ENCODE peak calls at places on chromosomes 7 and 10, in four cellular contexts. I is AG09309, W is mesenchymal stem cell, E is dorsolateral prefrontal cortex. Y is an unnamed sample.

GRCh38 chr10:69327463-69328345 is 49.4 kb downstream of the HK1 start:
- DNase-seq in I (no peak), W (peak; percentile 52), E (peak; percentile 40), Y (peak; percentile 42)

GRCh38 chr7:156639426-156640256 is 933 bp upstream of the RNF32 start:
- DNase-seq in I (no peak), W (no peak), E (no peak), Y (no peak)

GRCh38 chr10:37535459-37536246 is 321.8 kb downstream of the ZNF248 start:
- DNase-seq in I (no peak), W (no peak), E (no peak), Y (no peak)

GRCh38 chr10:28624351-28624750 is 53.0 kb upstream of the BAMBI start:
- DNase-seq in I (no peak), W (no peak), E (no peak), Y (no peak)

GRCh38 chr7:105896407-105896842 is 20.0 kb upstream of the ATXN7L1 start:
- DNase-seq in I (no peak), W (no peak), E (no peak), Y (no peak)

GRCh38 chr10:116038259-116038658 is 234.7 kb downstream of the GFRA1 start:
- DNase-seq in I (peak; percentile 34), W (peak; percentile 50), E (no peak), Y (peak; percentile 78)

GRCh38 chr7:30938435-30939316 is 25.1 kb upstream of the GHRHR start:
- DNase-seq in I (no peak), W (peak; percentile 71), E (peak; percentile 53), Y (peak; percentile 89)

GRCh38 chr7:51265066-51265907 is 51.3 kb downstream of the COBL start:
- DNase-seq in I (no peak), W (no peak), E (no peak), Y (peak; percentile 27)

GRCh38 chr7:108202743-108203142 is 72.6 kb upstream of the LAMB4 start:
- DNase-seq in I (no peak), W (no peak), E (no peak), Y (no peak)

GRCh38 chr7:99997545-99998137 is 17.8 kb upstream of the ZKSCAN1 start:
- DNase-seq in I (no peak), W (no peak), E (no peak), Y (no peak)

GRCh38 chr10:30850776-30851175 is 180.9 kb downstream of the ZNF438 start:
- DNase-seq in I (no peak), W (no peak), E (no peak), Y (no peak)

GRCh38 chr7:159059629-159060028 is 85.0 kb downstream of the VIPR2 start:
- DNase-seq in I (no peak), W (no peak), E (no peak), Y (no peak)

GRCh38 chr10:30384791-30385201 is 35.7 kb upstream of the MTPAP start:
- DNase-seq in I (no peak), W (peak; percentile 56), E (no peak), Y (no peak)

GRCh38 chr10:102322914-102323313 is 72.6 kb upstream of the NFKB2 start:
- DNase-seq in I (no peak), W (no peak), E (no peak), Y (no peak)

GRCh38 chr10:9147475-9147874 is 1093.0 kb downstream of the GATA3 start:
- DNase-seq in I (no peak), W (no peak), E (no peak), Y (no peak)

GRCh38 chr7:99648843-99649242 is 31.0 kb downstream of the CYP3A5 start:
- DNase-seq in I (no peak), W (no peak), E (no peak), Y (no peak)

GRCh38 chr10:119448579-119449209 is 93.8 kb downstream of the RGS10 start:
- DNase-seq in I (no peak), W (no peak), E (no peak), Y (no peak)

GRCh38 chr7:157565201-157565626 is 228.4 kb downstream of the DNAJB6 start:
- DNase-seq in I (no peak), W (no peak), E (no peak), Y (no peak)

DNA sequence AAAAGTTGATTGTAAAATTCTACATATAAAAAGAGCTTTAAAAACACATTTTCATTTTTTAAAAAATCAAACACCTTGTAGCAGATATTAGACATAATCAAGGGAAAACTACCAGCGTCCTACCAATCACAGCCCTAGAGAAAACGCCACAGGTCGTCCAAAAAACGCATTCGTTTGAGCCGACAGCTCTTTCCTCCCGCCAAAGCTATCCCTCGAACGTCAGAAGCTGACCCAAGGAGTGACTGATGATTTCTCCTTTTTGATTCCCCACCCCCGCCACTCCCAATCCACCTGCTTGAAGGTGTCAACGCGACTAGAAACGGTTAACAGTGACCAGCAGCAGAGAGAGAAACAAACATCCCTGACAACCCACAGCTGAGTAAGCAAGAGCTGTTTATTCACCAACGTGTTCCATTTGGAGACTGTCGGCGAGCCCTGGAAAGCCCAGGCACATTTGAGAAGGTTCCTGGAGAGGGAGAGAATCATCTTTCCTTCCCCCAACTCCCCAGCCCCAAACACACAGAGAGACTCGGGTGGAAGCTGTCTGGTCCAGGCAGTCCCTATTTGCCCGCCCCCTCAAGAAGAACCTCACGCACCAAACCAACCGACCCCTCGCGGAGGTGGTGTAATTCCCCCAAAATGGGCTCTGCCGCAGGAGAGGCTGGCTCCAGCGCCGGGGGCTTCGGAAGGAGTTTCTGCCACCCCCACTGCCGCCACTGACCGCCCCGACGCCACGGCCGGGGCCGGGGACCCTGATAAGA is 622 bp downstream of the CPEB3 start:
- DNase-seq in I (no peak), W (peak; percentile 71), E (no peak), Y (no peak)
- H3K4me3 ChIP-seq in I (peak overlapping the region; percentile 75), W (peak overlapping the region; percentile 97), E (peak overlapping the region; percentile 89), Y (peak overlapping the region; percentile 100)

GRCh38 chr7:120837599-120837998 is 20.3 kb downstream of the TSPAN12 start:
- DNase-seq in I (no peak), W (no peak), E (no peak), Y (no peak)

GRCh38 chr7:120836556-120837125 is 21.3 kb downstream of the TSPAN12 start:
- DNase-seq in I (no peak), W (no peak), E (no peak), Y (no peak)

GRCh38 chr7:120834726-120835125 is 23.2 kb downstream of the TSPAN12 start:
- DNase-seq in I (no peak), W (no peak), E (no peak), Y (no peak)

GRCh38 chr7:120841608-120842007 is 16.3 kb downstream of the TSPAN12 start:
- DNase-seq in I (no peak), W (no peak), E (no peak), Y (no peak)

DNA sequence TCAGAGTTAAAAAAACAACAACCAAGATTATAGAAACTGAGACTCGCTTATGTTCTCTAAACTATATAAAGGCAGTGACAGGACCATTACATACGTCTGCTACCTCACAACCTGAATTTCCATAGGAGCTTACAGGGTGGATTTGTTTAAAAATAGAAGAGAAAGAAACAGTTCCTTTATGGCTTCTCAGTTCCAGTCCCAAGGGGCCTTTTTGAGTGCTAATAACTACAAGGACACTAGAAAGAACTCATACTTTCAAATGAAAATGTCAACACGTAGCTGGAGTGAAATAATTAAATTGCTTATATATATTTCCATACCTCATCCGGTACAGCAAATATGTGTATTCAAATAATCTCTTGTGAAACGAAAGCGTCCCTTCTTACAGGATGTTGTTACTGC is 19.7 kb downstream of the TSPAN12 start:
- DNase-seq in I (no peak), W (no peak), E (no peak), Y (no peak)
- H3K4me3 ChIP-seq in I (no peak overlapping the region), W (no peak overlapping the region), E (no peak overlapping the region), Y (no peak overlapping the region)

GRCh38 chr10:50604823-50605222 is 18.9 kb downstream of the SGMS1 start:
- DNase-seq in I (no peak), W (peak; percentile 9), E (no peak), Y (no peak)
- H3K4me3 ChIP-seq in I (no peak overlapping the region), W (no peak overlapping the region), E (no peak overlapping the region), Y (no peak overlapping the region)

GRCh38 chr7:6228865-6229264 is 43.6 kb downstream of the CYTH3 start:
- DNase-seq in I (no peak), W (peak; percentile 87), E (no peak), Y (no peak)

GRCh38 chr7:6227294-6227846 is 45.1 kb downstream of the CYTH3 start:
- DNase-seq in I (no peak), W (no peak), E (no peak), Y (no peak)

GRCh38 chr7:6231184-6231583 is 41.2 kb downstream of the CYTH3 start:
- DNase-seq in I (no peak), W (no peak), E (no peak), Y (no peak)

GRCh38 chr7:6226194-6226799 is 46.1 kb downstream of the CYTH3 start:
- DNase-seq in I (peak; percentile 48), W (peak; percentile 77), E (no peak), Y (no peak)

DNA sequence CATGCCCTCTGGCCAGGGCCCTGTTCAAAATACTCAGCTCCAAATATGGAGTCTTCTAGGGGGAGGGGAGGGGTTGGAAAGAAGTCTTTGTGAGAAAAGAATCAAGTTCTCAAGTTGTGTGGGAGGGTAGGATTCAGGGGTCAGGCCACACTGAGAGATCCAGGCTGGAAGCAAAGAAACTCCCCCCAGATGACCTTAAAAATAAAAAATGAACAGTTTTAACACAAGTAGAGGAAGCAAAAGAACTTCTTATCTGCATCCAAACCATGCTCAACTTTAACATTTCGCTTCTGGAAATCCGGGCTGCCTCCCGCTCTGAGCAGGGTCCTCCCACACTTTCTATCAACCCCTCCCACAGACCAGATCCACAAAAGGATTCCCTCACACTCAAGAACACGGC is 44.1 kb downstream of the CYTH3 start:
- DNase-seq in I (no peak), W (peak; percentile 55), E (no peak), Y (no peak)
- H3K4me3 ChIP-seq in I (no peak overlapping the region), W (peak overlapping the region; percentile 54), E (no peak overlapping the region), Y (peak overlapping the region; percentile 34)

DNA sequence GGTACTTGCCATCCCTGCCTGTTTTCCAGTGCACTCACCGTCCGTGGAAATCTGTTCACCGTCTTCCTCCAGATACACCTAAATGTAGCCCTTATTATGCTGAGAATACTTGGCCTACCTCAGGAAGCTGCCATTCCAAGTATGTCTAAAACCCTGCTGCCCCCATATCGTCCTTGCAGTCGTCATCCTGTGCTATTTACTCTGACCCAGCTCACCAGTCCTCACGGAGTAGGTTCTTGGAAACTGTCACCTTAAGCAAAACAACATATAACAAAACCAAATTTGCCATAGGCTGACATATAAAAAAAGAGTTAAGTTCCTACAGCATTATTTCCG is 880 bp upstream of the PIP4K2A start:
- DNase-seq in I (no peak), W (no peak), E (no peak), Y (no peak)
- H3K4me3 ChIP-seq in I (no peak overlapping the region), W (peak overlapping the region; percentile 83), E (peak overlapping the region; percentile 98), Y (no peak overlapping the region)

GRCh38 chr7:120988591-120989299 is at the start of gene CPED1:
- DNase-seq in I (peak; percentile 65), W (peak; percentile 98), E (peak; percentile 42), Y (peak; percentile 89)
- H3K4me3 ChIP-seq in I (peak within 1 kb of the TSS; percentile 66), W (peak within 1 kb of the TSS; percentile 85), E (peak within 1 kb of the TSS; percentile 72), Y (peak within 1 kb of the TSS; percentile 68)

DNA sequence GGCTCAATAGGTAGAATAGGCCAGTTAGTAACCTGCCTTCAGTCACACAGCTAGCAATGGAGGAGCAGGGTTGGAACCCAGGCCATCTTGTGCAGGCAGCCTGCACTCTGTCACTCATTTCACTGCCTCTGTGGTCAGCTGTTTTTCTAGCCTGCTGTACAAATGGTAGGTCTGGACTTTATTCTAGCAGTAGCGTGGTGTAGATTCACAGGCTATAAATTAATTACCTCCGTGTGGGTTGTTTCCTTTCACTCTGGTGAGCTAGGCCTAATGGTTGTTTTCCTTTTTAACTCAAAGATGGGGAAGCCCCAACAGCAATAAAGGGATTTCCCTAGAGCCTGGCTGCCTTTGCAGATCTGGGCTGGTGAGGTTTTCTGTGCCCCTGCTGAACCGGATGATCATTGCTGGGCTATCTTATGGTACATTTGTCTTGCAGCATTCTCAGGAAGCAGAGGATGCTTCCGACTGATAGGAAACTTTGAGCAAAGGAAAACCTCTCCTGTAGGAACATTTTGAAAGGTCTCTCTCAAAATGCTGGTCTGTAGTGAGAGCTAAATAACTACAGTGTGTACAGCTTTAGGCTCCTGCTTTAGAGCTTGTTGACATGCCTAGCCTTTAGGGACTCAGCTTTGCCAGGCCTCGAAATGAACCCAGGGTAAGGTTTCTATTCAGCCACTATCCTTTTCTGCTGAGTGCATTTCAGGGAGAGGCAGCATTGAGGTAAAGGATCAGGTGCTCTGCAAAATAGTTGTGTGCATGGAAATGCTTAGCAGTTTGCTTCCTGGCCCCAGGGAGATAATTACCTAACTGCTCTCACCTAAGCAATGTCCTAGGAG is 157.4 kb downstream of the ST7 start:
- DNase-seq in I (no peak), W (peak; percentile 65), E (no peak), Y (no peak)
- H3K4me3 ChIP-seq in I (no peak overlapping the region), W (no peak overlapping the region), E (no peak overlapping the region), Y (no peak overlapping the region)

Y was measured in ascending aorta.